ENCODE peak calls at places on chromosomes 3 and 15, in seven cellular contexts. One of them, this sample, is unnamed. For H3K36me3, the result is how much of the 10 kb centered on the place peaks cover.

GRCh38 chr3:14548321-14548729 is 8.2 kb upstream of the GRIP2 start:
- DNase-seq in uterus: peak
- DNase-seq in spleen: peak
- DNase-seq in stomach: peak
- DNase-seq in A673: peak
- DNase-seq in SJSA1: peak
- DNase-seq in mucosa of descending colon: peak
- DNase-seq in this sample: peak

GRCh38 chr3:115792206-115792955 is 169.1 kb downstream of the GAP43 start:
- DNase-seq in uterus: no peak
- DNase-seq in spleen: no peak
- DNase-seq in stomach: no peak
- DNase-seq in A673: no peak
- DNase-seq in SJSA1: no peak
- DNase-seq in mucosa of descending colon: no peak
- DNase-seq in this sample: no peak

GRCh38 chr3:180770639-180771038 is 91.3 kb upstream of the CCDC39 start:
- DNase-seq in uterus: no peak
- DNase-seq in spleen: no peak
- DNase-seq in stomach: no peak
- DNase-seq in A673: no peak
- DNase-seq in SJSA1: no peak
- DNase-seq in mucosa of descending colon: no peak
- DNase-seq in this sample: no peak

GRCh38 chr3:38655708-38656300 is 6.3 kb upstream of the SCN5A start:
- DNase-seq in uterus: no peak
- DNase-seq in spleen: no peak
- DNase-seq in stomach: no peak
- DNase-seq in A673: peak
- DNase-seq in SJSA1: no peak
- DNase-seq in mucosa of descending colon: peak
- DNase-seq in this sample: no peak

GRCh38 chr3:63349583-63350177 is 71.6 kb downstream of the SYNPR start:
- DNase-seq in uterus: peak
- DNase-seq in spleen: no peak
- DNase-seq in stomach: peak
- DNase-seq in A673: peak
- DNase-seq in SJSA1: peak
- DNase-seq in mucosa of descending colon: peak
- DNase-seq in this sample: peak

GRCh38 chr15:86915811-86916331 is 836.2 kb downstream of the AGBL1 start:
- DNase-seq in uterus: peak
- DNase-seq in spleen: no peak
- DNase-seq in stomach: no peak
- DNase-seq in A673: peak
- DNase-seq in SJSA1: no peak
- DNase-seq in mucosa of descending colon: no peak
- DNase-seq in this sample: no peak

GRCh38 chr3:129442486-129442885 is 2.5 kb downstream of the IFT122 start:
- DNase-seq in uterus: no peak
- DNase-seq in spleen: no peak
- DNase-seq in stomach: no peak
- DNase-seq in A673: no peak
- DNase-seq in SJSA1: no peak
- DNase-seq in mucosa of descending colon: no peak
- DNase-seq in this sample: no peak

GRCh38 chr3:128083980-128084674 is 31.9 kb downstream of the SEC61A1 start:
- DNase-seq in uterus: no peak
- DNase-seq in spleen: no peak
- DNase-seq in stomach: no peak
- DNase-seq in A673: no peak
- DNase-seq in SJSA1: no peak
- DNase-seq in mucosa of descending colon: no peak
- DNase-seq in this sample: no peak

GRCh38 chr3:50913279-50913678 is 238.6 kb downstream of the DOCK3 start:
- DNase-seq in uterus: no peak
- DNase-seq in spleen: no peak
- DNase-seq in stomach: peak
- DNase-seq in A673: no peak
- DNase-seq in SJSA1: no peak
- DNase-seq in mucosa of descending colon: no peak
- DNase-seq in this sample: no peak

GRCh38 chr3:131543714-131544113 is 40.9 kb upstream of the MRPL3 start:
- DNase-seq in uterus: peak
- DNase-seq in spleen: peak
- DNase-seq in stomach: peak
- DNase-seq in A673: peak
- DNase-seq in SJSA1: no peak
- DNase-seq in mucosa of descending colon: peak
- DNase-seq in this sample: peak

GRCh38 chr3:182947892-182948291 is 32.4 kb downstream of the DCUN1D1 start:
- DNase-seq in uterus: no peak
- DNase-seq in spleen: no peak
- DNase-seq in stomach: no peak
- DNase-seq in A673: no peak
- DNase-seq in SJSA1: no peak
- DNase-seq in mucosa of descending colon: no peak
- DNase-seq in this sample: no peak

GRCh38 chr15:98077186-98077585 is 116.7 kb downstream of the ARRDC4 start:
- DNase-seq in uterus: peak
- DNase-seq in spleen: no peak
- DNase-seq in stomach: no peak
- DNase-seq in A673: peak
- DNase-seq in SJSA1: no peak
- DNase-seq in mucosa of descending colon: no peak
- DNase-seq in this sample: no peak

GRCh38 chr3:73498764-73499622 is 125.7 kb downstream of the PDZRN3 start:
- DNase-seq in uterus: no peak
- DNase-seq in spleen: no peak
- DNase-seq in stomach: no peak
- DNase-seq in A673: no peak
- DNase-seq in SJSA1: peak
- DNase-seq in mucosa of descending colon: no peak
- DNase-seq in this sample: no peak

GRCh38 chr3:56775931-56776461 is 25.8 kb downstream of the ARHGEF3 start:
- DNase-seq in uterus: no peak
- DNase-seq in spleen: no peak
- DNase-seq in stomach: no peak
- DNase-seq in A673: no peak
- DNase-seq in SJSA1: no peak
- DNase-seq in mucosa of descending colon: no peak
- DNase-seq in this sample: no peak

GRCh38 chr15:72866086-72866646 is 82.6 kb upstream of the ADPGK start:
- DNase-seq in uterus: no peak
- DNase-seq in spleen: no peak
- DNase-seq in stomach: no peak
- DNase-seq in A673: no peak
- DNase-seq in SJSA1: no peak
- DNase-seq in mucosa of descending colon: no peak
- DNase-seq in this sample: no peak

GRCh38 chr3:153855772-153856171 is 265.4 kb upstream of the ARHGEF26 start:
- DNase-seq in uterus: no peak
- DNase-seq in spleen: no peak
- DNase-seq in stomach: no peak
- DNase-seq in A673: no peak
- DNase-seq in SJSA1: no peak
- DNase-seq in mucosa of descending colon: no peak
- DNase-seq in this sample: no peak

GRCh38 chr3:12375572-12375971 is 86.7 kb downstream of the PPARG start:
- DNase-seq in uterus: no peak
- DNase-seq in spleen: no peak
- DNase-seq in stomach: no peak
- DNase-seq in A673: no peak
- DNase-seq in SJSA1: no peak
- DNase-seq in mucosa of descending colon: no peak
- DNase-seq in this sample: no peak

GRCh38 chr15:96264351-96264798 is 66.1 kb upstream of the NR2F2 start:
- DNase-seq in uterus: peak
- DNase-seq in spleen: no peak
- DNase-seq in stomach: peak
- DNase-seq in A673: no peak
- DNase-seq in SJSA1: no peak
- DNase-seq in mucosa of descending colon: no peak
- DNase-seq in this sample: peak

GRCh38 chr15:72315706-72316370 is 4.1 kb downstream of the CELF6 start:
- DNase-seq in uterus: no peak
- DNase-seq in spleen: no peak
- DNase-seq in stomach: no peak
- DNase-seq in A673: peak
- DNase-seq in SJSA1: no peak
- DNase-seq in mucosa of descending colon: peak
- DNase-seq in this sample: no peak

GRCh38 chr15:66942649-66943390 is 122.6 kb upstream of the SMAD3 start:
- DNase-seq in uterus: no peak
- DNase-seq in spleen: no peak
- DNase-seq in stomach: no peak
- DNase-seq in A673: no peak
- DNase-seq in SJSA1: no peak
- DNase-seq in mucosa of descending colon: no peak
- DNase-seq in this sample: no peak

GRCh38 chr15:48876057-48876456 is 1.9 kb upstream of the EID1 start:
- DNase-seq in uterus: no peak
- DNase-seq in spleen: no peak
- DNase-seq in stomach: no peak
- DNase-seq in A673: no peak
- DNase-seq in SJSA1: no peak
- DNase-seq in mucosa of descending colon: no peak
- DNase-seq in this sample: no peak

GRCh38 chr15:48877630-48878595 is at the start of gene EID1:
- DNase-seq in uterus: peak
- DNase-seq in spleen: peak
- DNase-seq in stomach: peak
- DNase-seq in A673: peak
- DNase-seq in SJSA1: peak
- DNase-seq in mucosa of descending colon: peak
- DNase-seq in this sample: peak

GRCh38 chr15:48875241-48875640 is 2.7 kb upstream of the EID1 start:
- DNase-seq in uterus: no peak
- DNase-seq in spleen: no peak
- DNase-seq in stomach: no peak
- DNase-seq in A673: no peak
- DNase-seq in SJSA1: no peak
- DNase-seq in mucosa of descending colon: no peak
- DNase-seq in this sample: no peak

GRCh38 chr15:48883699-48884098 is 5.8 kb downstream of the EID1 start:
- DNase-seq in uterus: no peak
- DNase-seq in spleen: no peak
- DNase-seq in stomach: no peak
- DNase-seq in A673: no peak
- DNase-seq in SJSA1: no peak
- DNase-seq in mucosa of descending colon: no peak
- DNase-seq in this sample: no peak

GRCh38 chr15:48880070-48880634 is 2.2 kb downstream of the EID1 start:
- DNase-seq in uterus: no peak
- DNase-seq in spleen: no peak
- DNase-seq in stomach: no peak
- DNase-seq in A673: no peak
- DNase-seq in SJSA1: no peak
- DNase-seq in mucosa of descending colon: no peak
- DNase-seq in this sample: no peak
- H3K4me3 ChIP-seq in uterus: no peak
- H3K4me3 ChIP-seq in spleen: no peak
- H3K4me3 ChIP-seq in stomach: no peak
- H3K4me3 ChIP-seq in A673: peak
- H3K4me3 ChIP-seq in SJSA1: no peak
- H3K4me3 ChIP-seq in mucosa of descending colon: no peak
- H3K4me3 ChIP-seq in this sample: no peak

DNA sequence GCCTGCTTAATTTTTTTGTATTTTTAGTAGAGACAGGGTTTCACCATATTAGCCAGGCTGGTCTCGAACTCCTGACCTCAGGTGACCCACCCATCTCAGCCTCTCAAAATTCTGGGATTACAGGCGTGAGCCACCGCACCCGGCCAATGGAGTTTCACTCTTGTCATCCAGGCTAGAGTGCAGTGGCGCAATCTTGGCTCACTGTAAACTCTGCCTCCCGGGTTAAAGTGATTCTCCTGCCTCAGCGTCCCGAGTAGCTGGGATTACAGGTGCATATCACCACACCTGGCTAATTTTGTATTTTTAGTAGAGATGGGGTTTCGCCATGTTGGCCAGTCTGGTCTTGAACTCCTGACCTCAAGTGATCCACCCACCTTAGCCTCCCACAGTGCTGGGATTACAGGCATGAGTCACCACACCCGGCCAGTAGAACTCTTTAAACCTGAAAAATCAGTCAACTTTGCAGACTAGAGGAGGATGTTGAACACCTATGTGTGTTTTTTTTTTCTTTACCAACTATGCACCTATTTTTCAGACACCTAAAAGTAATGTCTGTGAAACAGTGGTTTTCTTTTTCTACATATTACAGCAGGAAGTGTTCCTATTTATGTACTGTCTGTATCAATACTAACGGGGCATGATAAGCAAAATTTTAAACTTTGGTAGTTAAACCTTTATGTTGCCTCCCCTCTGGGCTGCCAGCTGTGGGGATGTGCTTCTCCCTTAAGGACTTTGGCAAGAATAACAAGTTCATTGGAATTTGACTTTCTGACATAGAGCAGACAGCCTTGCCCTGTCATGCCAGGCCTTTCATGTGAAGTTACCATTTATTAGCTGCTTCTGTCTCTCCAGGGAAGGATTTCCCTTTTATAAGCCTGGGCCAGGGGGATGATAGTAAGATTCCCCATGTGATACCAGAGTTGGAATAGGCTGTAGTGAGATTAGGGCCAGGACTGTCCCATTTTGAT is 8.1 kb downstream of the ARIH2 start:
- DNase-seq in uterus: no peak
- DNase-seq in spleen: no peak
- DNase-seq in stomach: no peak
- DNase-seq in A673: no peak
- DNase-seq in SJSA1: no peak
- DNase-seq in mucosa of descending colon: no peak
- DNase-seq in this sample: no peak
- H3K36me3 ChIP-seq in uterus: under half
- H3K36me3 ChIP-seq in spleen: half or more
- H3K36me3 ChIP-seq in stomach: half or more
- H3K36me3 ChIP-seq in A673: under half
- H3K36me3 ChIP-seq in SJSA1: half or more
- H3K36me3 ChIP-seq in mucosa of descending colon: under half
- H3K36me3 ChIP-seq in this sample: under half

GRCh38 chr15:43329960-43330779 is at the start of gene LCMT2:
- DNase-seq in uterus: peak
- DNase-seq in spleen: peak
- DNase-seq in stomach: peak
- DNase-seq in A673: peak
- DNase-seq in SJSA1: peak
- DNase-seq in mucosa of descending colon: peak
- DNase-seq in this sample: peak
- H3K4me3 ChIP-seq in uterus: peak
- H3K4me3 ChIP-seq in spleen: peak
- H3K4me3 ChIP-seq in stomach: peak
- H3K4me3 ChIP-seq in A673: peak
- H3K4me3 ChIP-seq in SJSA1: peak
- H3K4me3 ChIP-seq in mucosa of descending colon: peak
- H3K4me3 ChIP-seq in this sample: peak

DNA sequence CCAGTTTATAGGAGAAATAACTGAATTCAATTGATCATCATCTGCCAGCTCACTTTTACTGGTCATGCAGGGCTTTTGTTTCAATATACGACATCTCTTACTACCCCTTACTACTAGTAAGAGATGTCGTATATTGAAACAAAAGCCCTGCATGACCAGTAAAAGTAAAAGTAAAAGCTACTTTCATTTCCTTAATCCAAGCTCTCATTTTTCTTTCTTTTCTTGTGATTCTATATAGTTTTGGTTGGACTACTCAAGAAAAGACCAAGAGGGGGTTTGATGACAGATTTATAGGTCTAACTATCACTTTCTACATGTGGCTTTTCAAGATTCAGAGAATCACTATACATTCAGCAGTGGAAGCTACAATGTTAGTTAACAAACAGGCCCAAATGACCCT is 1237.3 kb downstream of the ROBO2 start:
- DNase-seq in uterus: no peak
- DNase-seq in spleen: no peak
- DNase-seq in stomach: no peak
- DNase-seq in A673: no peak
- DNase-seq in SJSA1: no peak
- DNase-seq in mucosa of descending colon: no peak
- DNase-seq in this sample: no peak
- H3K36me3 ChIP-seq in uterus: under half
- H3K36me3 ChIP-seq in spleen: under half
- H3K36me3 ChIP-seq in stomach: under half
- H3K36me3 ChIP-seq in A673: under half
- H3K36me3 ChIP-seq in SJSA1: under half
- H3K36me3 ChIP-seq in mucosa of descending colon: under half
- H3K36me3 ChIP-seq in this sample: under half